ENCODE peak calls at places on chromosomes 12 and 14, in five cellular contexts. N is IMR-90, X is astrocyte, R is colonic mucosa, W is endodermal cell. Z is an unnamed sample.

GRCh38 chr12:97556201-97556824 is 93.7 kb downstream of the RMST start:
- DNase-seq in N (no peak), X (peak), R (no peak), W (peak), Z (peak)

GRCh38 chr14:101008196-101008595 is 104.7 kb upstream of the RTL1 start:
- DNase-seq in N (no peak), X (no peak), R (no peak), W (peak), Z (no peak)

GRCh38 chr12:130677957-130678558 is 38.0 kb downstream of the RIMBP2 start:
- DNase-seq in N (no peak), X (no peak), R (peak), W (no peak), Z (no peak)

GRCh38 chr12:132190834-132191500 is 46.7 kb downstream of the NOC4L start:
- DNase-seq in N (no peak), X (no peak), R (no peak), W (no peak), Z (no peak)

GRCh38 chr14:65403231-65403630 is 9.3 kb upstream of the FUT8 start:
- DNase-seq in N (no peak), X (peak), R (no peak), W (no peak), Z (peak)

GRCh38 chr12:63098851-63099250 is 52.1 kb downstream of the AVPR1A start:
- DNase-seq in N (no peak), X (no peak), R (no peak), W (no peak), Z (peak)

GRCh38 chr12:110661337-110661972 is 27.5 kb downstream of the HVCN1 start:
- DNase-seq in N (no peak), X (no peak), R (peak), W (no peak), Z (no peak)

GRCh38 chr12:113860950-113861349 is 105.2 kb downstream of the RBM19 start:
- DNase-seq in N (peak), X (peak), R (no peak), W (peak), Z (peak)

GRCh38 chr14:54192610-54193009 is 204.2 kb upstream of the CDKN3 start:
- DNase-seq in N (no peak), X (no peak), R (no peak), W (no peak), Z (no peak)

GRCh38 chr12:40300490-40300889 is 75.7 kb downstream of the LRRK2 start:
- DNase-seq in N (peak), X (no peak), R (no peak), W (no peak), Z (no peak)

GRCh38 chr14:100857196-100857922 is 31.4 kb downstream of the MEG3 start:
- DNase-seq in N (no peak), X (no peak), R (no peak), W (no peak), Z (no peak)

GRCh38 chr12:88952543-88952942 is 372.3 kb upstream of the KITLG start:
- DNase-seq in N (peak), X (peak), R (peak), W (no peak), Z (peak)

DNA sequence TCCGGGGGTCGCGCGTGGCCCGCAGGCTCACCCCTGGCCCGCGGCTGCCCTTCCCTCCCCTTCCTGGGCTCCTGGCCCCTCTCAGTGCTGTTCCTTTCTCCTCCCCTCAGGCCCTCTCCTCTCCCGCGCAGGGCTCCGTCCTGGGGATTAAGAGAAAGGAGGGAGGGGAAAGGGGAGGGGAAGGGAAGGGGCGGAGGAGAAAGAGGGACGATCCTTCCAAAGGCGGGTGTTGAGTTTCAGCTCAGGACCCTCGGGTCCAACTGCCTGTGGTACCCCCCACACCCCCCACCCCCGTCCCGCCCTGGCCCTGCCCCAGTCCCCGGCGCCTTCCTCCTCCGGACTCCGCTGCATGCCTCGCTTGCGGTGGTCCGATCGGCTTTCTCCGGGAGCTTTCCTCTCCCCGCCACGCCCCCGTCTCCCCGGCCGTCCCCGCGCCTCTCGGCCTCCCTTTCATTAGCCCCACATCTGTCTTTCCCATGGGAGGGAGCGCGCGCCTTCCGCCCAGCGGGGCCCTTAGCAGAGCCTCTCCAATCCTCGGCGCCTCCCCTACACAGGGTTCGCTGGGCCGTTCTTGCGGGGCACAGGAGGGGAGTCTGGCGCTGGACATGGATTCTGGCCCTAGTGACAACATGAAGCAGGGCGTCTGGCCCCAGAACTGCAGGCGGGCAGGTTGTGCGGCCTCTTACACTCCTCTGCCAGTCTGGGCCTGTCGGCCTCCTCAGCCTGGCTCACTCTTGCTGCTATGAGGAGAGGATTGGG is 1.4 kb upstream of the EFS start:
- DNase-seq in N (peak), X (peak), R (peak), W (peak), Z (peak)
- H3K4me3 ChIP-seq in N (peak), X (peak), R (peak), W (peak), Z (peak)

GRCh38 chr12:50567926-50568325 is 63.1 kb downstream of the DIP2B start:
- DNase-seq in N (peak), X (no peak), R (no peak), W (no peak), Z (peak)

GRCh38 chr12:50569321-50569720 is 64.5 kb downstream of the DIP2B start:
- DNase-seq in N (no peak), X (no peak), R (no peak), W (no peak), Z (no peak)

GRCh38 chr12:50566066-50566465 is 61.3 kb downstream of the DIP2B start:
- DNase-seq in N (no peak), X (no peak), R (no peak), W (no peak), Z (no peak)

GRCh38 chr12:50569876-50570275 is 65.1 kb downstream of the DIP2B start:
- DNase-seq in N (peak), X (no peak), R (no peak), W (no peak), Z (peak)

DNA sequence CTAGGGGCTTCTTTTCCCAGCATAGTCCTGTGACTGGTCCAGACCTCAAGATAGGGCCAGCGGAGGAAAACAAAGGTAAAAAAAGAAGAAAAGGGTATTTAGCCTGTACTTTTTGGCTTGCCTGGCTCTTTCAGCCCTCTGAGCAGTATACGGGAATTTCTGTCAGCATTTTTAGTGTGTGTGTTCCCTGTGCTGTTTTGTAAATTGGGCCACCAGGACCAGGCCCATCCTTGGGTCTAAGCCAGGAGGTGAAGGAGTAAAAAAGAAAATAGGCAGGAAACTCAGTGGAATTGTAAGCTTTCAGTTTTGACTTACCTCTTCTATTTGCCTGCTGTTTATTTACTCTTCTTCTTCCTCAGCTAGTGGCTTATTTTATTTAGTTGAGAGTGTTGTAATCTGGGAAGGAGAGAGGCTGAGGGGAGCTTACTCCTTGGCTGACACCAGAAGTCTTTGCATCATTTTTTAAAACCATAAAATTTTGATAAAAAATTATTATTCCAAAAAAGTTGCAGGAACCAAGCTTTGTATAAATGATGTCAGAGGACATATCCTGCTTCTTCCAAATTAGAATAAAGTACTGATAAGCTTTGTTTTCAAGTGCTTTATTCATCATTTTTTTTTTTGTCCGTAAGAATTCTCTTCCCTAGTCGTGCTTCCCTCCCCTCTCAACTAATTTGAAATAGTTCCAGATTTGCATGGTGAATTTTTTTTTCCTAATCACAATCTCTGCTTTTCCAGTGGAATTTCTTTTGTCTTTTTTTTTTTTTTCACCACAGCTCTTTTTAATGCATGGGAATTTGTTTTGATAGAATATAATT is 63.8 kb downstream of the DIP2B start:
- DNase-seq in N (peak), X (no peak), R (no peak), W (no peak), Z (peak)
- H3K9ac ChIP-seq in N (peak), X (peak), R (no peak), W (peak), Z (peak)

DNA sequence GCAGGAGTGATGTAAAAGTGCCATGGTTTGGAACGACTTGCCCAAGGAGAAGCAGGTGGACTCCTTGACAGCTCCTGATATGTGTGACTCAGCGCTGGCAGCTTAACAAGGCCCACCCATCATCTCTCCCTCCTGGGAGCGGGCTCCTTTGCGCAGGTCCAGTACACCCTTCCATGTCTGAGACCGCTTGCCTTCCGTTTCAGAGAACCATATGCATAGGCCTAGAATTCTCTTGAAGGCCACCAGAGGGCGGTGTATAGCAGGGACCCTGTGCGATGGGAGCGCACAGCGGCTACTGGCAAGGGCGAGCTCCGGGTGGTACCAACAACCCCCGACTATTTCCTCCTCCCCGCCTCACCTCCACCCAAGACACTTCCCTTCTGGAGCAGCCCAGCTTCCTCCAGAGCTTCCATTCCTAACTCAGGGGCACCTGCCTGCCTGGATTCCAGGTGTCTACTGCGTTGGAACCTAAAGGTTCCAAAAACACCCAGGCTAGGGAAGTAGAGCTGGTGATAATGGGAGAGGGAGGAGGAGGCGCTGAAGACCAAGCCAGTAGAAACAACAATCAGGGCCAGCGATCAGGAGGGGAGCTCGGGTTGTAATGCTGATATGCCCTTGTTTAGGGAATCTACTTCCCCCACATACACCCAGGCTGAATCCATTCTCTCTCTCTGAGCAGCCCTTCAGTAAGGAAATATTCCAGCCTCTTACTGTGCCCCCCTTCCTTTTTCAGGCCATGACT is 6.2 kb downstream of the DHH start:
- DNase-seq in N (peak), X (peak), R (peak), W (peak), Z (peak)
- H3K4me3 ChIP-seq in N (no peak), X (no peak), R (no peak), W (no peak), Z (no peak)

GRCh38 chr14:90439874-90440442 is 43.1 kb downstream of the CALM1 start:
- DNase-seq in N (no peak), X (no peak), R (no peak), W (peak), Z (no peak)

GRCh38 chr14:90434370-90435020 is 37.7 kb downstream of the CALM1 start:
- DNase-seq in N (no peak), X (no peak), R (no peak), W (no peak), Z (no peak)

GRCh38 chr14:90440592-90440991 is 43.8 kb downstream of the CALM1 start:
- DNase-seq in N (no peak), X (no peak), R (no peak), W (no peak), Z (no peak)

GRCh38 chr14:90443161-90444076 is 46.6 kb downstream of the CALM1 start:
- DNase-seq in N (no peak), X (no peak), R (no peak), W (no peak), Z (no peak)

DNA sequence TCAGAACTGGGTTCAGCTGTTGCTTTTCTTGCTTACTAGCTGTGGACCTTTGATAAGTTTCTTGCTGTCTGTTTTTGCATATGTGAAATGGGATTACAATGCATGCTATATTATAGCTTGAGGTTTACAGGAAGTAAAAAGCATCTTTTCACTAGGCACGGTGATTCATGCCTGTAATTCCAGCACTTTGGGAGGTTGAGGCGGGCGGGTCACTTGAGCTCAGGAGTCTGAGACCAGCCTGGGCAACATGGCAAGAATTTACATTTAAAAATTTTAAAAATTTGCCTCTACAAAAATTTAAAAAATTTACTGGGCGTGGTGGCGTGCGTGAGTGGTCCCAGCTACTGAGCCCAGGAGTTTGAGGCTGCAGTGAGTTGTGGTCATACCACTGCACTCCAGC is 42.0 kb downstream of the CALM1 start:
- DNase-seq in N (no peak), X (no peak), R (no peak), W (no peak), Z (no peak)
- H3K9ac ChIP-seq in N (no peak), X (no peak), R (no peak), W (no peak), Z (no peak)

GRCh38 chr12:7046383-7047143 is 14.0 kb upstream of the C1S start:
- DNase-seq in N (no peak), X (no peak), R (no peak), W (no peak), Z (no peak)
- H3K4me3 ChIP-seq in N (no peak), X (no peak), R (no peak), W (no peak), Z (no peak)

GRCh38 chr14:103188691-103189480 is 65.6 kb downstream of the TNFAIP2 start:
- DNase-seq in N (no peak), X (no peak), R (peak), W (peak), Z (peak)

GRCh38 chr14:103186241-103186835 is 63.1 kb downstream of the TNFAIP2 start:
- DNase-seq in N (no peak), X (no peak), R (no peak), W (no peak), Z (no peak)

GRCh38 chr14:103187911-103188310 is 64.7 kb downstream of the TNFAIP2 start:
- DNase-seq in N (no peak), X (no peak), R (no peak), W (no peak), Z (no peak)

GRCh38 chr14:103185051-103186027 is 62.1 kb downstream of the TNFAIP2 start:
- DNase-seq in N (peak), X (peak), R (no peak), W (no peak), Z (peak)

GRCh38 chr14:103186894-103187586 is 63.8 kb downstream of the TNFAIP2 start:
- DNase-seq in N (no peak), X (no peak), R (peak), W (peak), Z (no peak)
- H3K9ac ChIP-seq in N (no peak), X (no peak), R (no peak), W (no peak), Z (no peak)

GRCh38 chr12:85949253-85949652 is 75.2 kb downstream of the NTS start:
- DNase-seq in N (no peak), X (no peak), R (no peak), W (peak), Z (no peak)
- H3K4me3 ChIP-seq in N (no peak), X (no peak), R (no peak), W (no peak), Z (no peak)

GRCh38 chr14:95363468-95363954 is 43.8 kb upstream of the CLMN start:
- DNase-seq in N (no peak), X (no peak), R (no peak), W (peak), Z (no peak)

GRCh38 chr14:95360828-95361227 is 41.1 kb upstream of the CLMN start:
- DNase-seq in N (no peak), X (no peak), R (no peak), W (peak), Z (no peak)

GRCh38 chr14:95361373-95362179 is 41.9 kb upstream of the CLMN start:
- DNase-seq in N (no peak), X (no peak), R (peak), W (peak), Z (no peak)

GRCh38 chr14:95359974-95360826 is 40.5 kb upstream of the CLMN start:
- DNase-seq in N (no peak), X (no peak), R (no peak), W (peak), Z (no peak)

DNA sequence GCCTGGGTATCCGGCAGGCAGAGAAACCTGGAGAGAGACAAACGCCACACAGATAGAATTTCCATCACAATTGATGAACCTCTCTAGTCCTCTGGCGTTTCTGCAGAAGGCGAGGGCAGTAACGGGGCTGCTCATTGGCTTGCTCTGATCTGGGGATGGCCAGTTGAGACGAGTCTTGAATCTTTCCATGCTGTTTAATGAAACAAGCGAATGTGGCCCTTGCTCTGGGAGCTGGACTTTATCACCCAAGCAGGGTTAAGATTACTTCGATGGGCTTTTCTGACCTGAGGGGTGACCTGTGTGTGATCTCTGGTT is 42.4 kb upstream of the CLMN start:
- DNase-seq in N (no peak), X (no peak), R (no peak), W (peak), Z (no peak)
- H3K9ac ChIP-seq in N (no peak), X (no peak), R (no peak), W (no peak), Z (no peak)

GRCh38 chr14:104137297-104138097 is 890 bp upstream of the KIF26A start:
- DNase-seq in N (peak), X (no peak), R (peak), W (peak), Z (peak)

GRCh38 chr14:104135121-104135903 is 3.1 kb upstream of the KIF26A start:
- DNase-seq in N (no peak), X (no peak), R (no peak), W (peak), Z (peak)

GRCh38 chr14:104138098-104138890 is at the start of gene KIF26A:
- DNase-seq in N (no peak), X (no peak), R (peak), W (peak), Z (peak)

GRCh38 chr14:104135904-104136471 is 2.4 kb upstream of the KIF26A start:
- DNase-seq in N (no peak), X (no peak), R (no peak), W (peak), Z (peak)

GRCh38 chr14:104136472-104137296 is 1.7 kb upstream of the KIF26A start:
- DNase-seq in N (no peak), X (no peak), R (no peak), W (peak), Z (peak)
- H3K4me3 ChIP-seq in N (no peak), X (no peak), R (no peak), W (peak), Z (no peak)